ENCODE peak calls at places on chromosomes 7 and 10, in eight cellular contexts. F is caudate nucleus; M is activated CD4-positive, alpha-beta T cell treated with anti-CD3 and anti-CD28 coated beads for 24 hours; V is activated CD8-positive, alpha-beta T cell treated with anti-CD3 and anti-CD28 coated beads, Interleukin-2, amount 10 ng/mL, durations not matched to agents 7 days and 5 days; W is fibroblast of the aortic adventitia; D is kidney epithelial cell; T is activated naive CD4-positive, alpha-beta T cell treated with anti-CD3 and anti-CD28 coated beads, Interleukin-2, amount 10 ng/mL, durations not matched to agents 7 days and 5 days; C is neural progenitor cell. J is an unnamed sample.

GRCh38 chr7:95045236-95045923 is 138.0 kb downstream of the PPP1R9A start:
- DNase-seq in F (peak), M (no peak), V (no peak), W (peak), D (no peak), T (no peak), C (peak), J (no peak)

GRCh38 chr7:924541-925231 is 29.8 kb downstream of the ADAP1 start:
- DNase-seq in F (no peak), M (no peak), V (peak), W (no peak), D (no peak), T (peak), C (no peak), J (no peak)

GRCh38 chr10:59805043-59805442 is 51.8 kb upstream of the MRLN start:
- DNase-seq in F (no peak), M (no peak), V (peak), W (no peak), D (no peak), T (no peak), C (peak), J (peak)

GRCh38 chr10:6201511-6201975 is 1.2 kb upstream of the PFKFB3 start:
- DNase-seq in F (peak), M (peak), V (peak), W (peak), D (no peak), T (peak), C (peak), J (peak)

GRCh38 chr10:99234067-99234738 is 1.4 kb downstream of the HPSE2 start:
- DNase-seq in F (no peak), M (no peak), V (peak), W (peak), D (no peak), T (peak), C (peak), J (peak)

GRCh38 chr7:74203157-74203556 is 6.6 kb upstream of the LAT2 start:
- DNase-seq in F (no peak), M (no peak), V (no peak), W (peak), D (no peak), T (peak), C (peak), J (peak)

GRCh38 chr7:122248472-122248871 is 56.1 kb downstream of the FEZF1 start:
- DNase-seq in F (no peak), M (no peak), V (no peak), W (peak), D (no peak), T (no peak), C (no peak), J (no peak)

GRCh38 chr7:131653418-131654248 is 97.2 kb upstream of the PODXL start:
- DNase-seq in F (no peak), M (no peak), V (no peak), W (peak), D (no peak), T (no peak), C (no peak), J (no peak)

GRCh38 chr7:149713061-149713730 is 60.2 kb downstream of the ZNF467 start:
- DNase-seq in F (no peak), M (no peak), V (no peak), W (no peak), D (no peak), T (no peak), C (no peak), J (no peak)

GRCh38 chr7:117871778-117872538 is 1.3 kb downstream of the CTTNBP2 start:
- DNase-seq in F (peak), M (no peak), V (no peak), W (peak), D (no peak), T (no peak), C (peak), J (peak)

GRCh38 chr7:78178319-78178718 is 379.7 kb downstream of the PHTF2 start:
- DNase-seq in F (no peak), M (no peak), V (no peak), W (no peak), D (no peak), T (no peak), C (no peak), J (no peak)

GRCh38 chr7:119283353-119283752 is 989.6 kb upstream of the KCND2 start:
- DNase-seq in F (no peak), M (no peak), V (no peak), W (no peak), D (no peak), T (no peak), C (no peak), J (no peak)

GRCh38 chr10:69360485-69361302 is 56.0 kb downstream of the TACR2 start:
- DNase-seq in F (no peak), M (no peak), V (no peak), W (peak), D (peak), T (no peak), C (no peak), J (peak)

GRCh38 chr10:78513986-78514385 is 480.3 kb downstream of the RPS24 start:
- DNase-seq in F (no peak), M (no peak), V (peak), W (no peak), D (no peak), T (no peak), C (no peak), J (no peak)

GRCh38 chr7:156379242-156380070 is 261.1 kb upstream of the RNF32 start:
- DNase-seq in F (no peak), M (no peak), V (no peak), W (no peak), D (no peak), T (no peak), C (no peak), J (no peak)

GRCh38 chr10:24428410-24428782 is 219.5 kb downstream of the KIAA1217 start:
- DNase-seq in F (no peak), M (no peak), V (no peak), W (peak), D (no peak), T (no peak), C (no peak), J (no peak)

GRCh38 chr10:86234102-86234501 is 132.5 kb downstream of the GRID1 start:
- DNase-seq in F (no peak), M (no peak), V (no peak), W (no peak), D (no peak), T (no peak), C (peak), J (no peak)

GRCh38 chr7:105580022-105580740 is 1.1 kb downstream of the EFCAB10 start:
- DNase-seq in F (peak), M (no peak), V (no peak), W (no peak), D (no peak), T (no peak), C (no peak), J (no peak)

GRCh38 chr7:82204694-82205093 is 238.9 kb downstream of the CACNA2D1 start:
- DNase-seq in F (no peak), M (no peak), V (no peak), W (peak), D (peak), T (no peak), C (no peak), J (no peak)

GRCh38 chr10:66538352-66538751 is 387.5 kb upstream of the LRRTM3 start:
- DNase-seq in F (no peak), M (no peak), V (no peak), W (no peak), D (no peak), T (no peak), C (no peak), J (peak)

GRCh38 chr7:5282464-5283316 is at the start of gene SLC29A4:
- DNase-seq in F (no peak), M (no peak), V (peak), W (peak), D (no peak), T (peak), C (peak), J (peak)

GRCh38 chr7:22156205-22156604 is 200.7 kb downstream of the RAPGEF5 start:
- DNase-seq in F (no peak), M (no peak), V (no peak), W (peak), D (peak), T (no peak), C (no peak), J (no peak)

GRCh38 chr10:122050316-122050715 is 61.4 kb downstream of the TACC2 start:
- DNase-seq in F (no peak), M (no peak), V (no peak), W (no peak), D (no peak), T (no peak), C (no peak), J (no peak)

GRCh38 chr7:79420464-79420863 is 33.0 kb downstream of the MAGI2 start:
- DNase-seq in F (no peak), M (no peak), V (no peak), W (peak), D (peak), T (no peak), C (no peak), J (peak)